ENCODE peak calls at places on chromosome 1, in six cellular contexts. A, R, K, H, V and E are unnamed samples.

GRCh38 chr1:26021647-26022403 is at the start of gene EXTL1:
- DNase-seq in A (no peak), R (no peak), K (no peak), H (no peak), V (peak; percentile 73), E (no peak)

GRCh38 chr1:17569200-17570139 is 30.0 kb downstream of the ARHGEF10L start:
- DNase-seq in A (no peak), R (no peak), K (no peak), H (peak; percentile 81), V (no peak), E (no peak)

GRCh38 chr1:64982134-64982533 is 15.8 kb upstream of the JAK1 start:
- DNase-seq in A (no peak), R (no peak), K (no peak), H (no peak), V (no peak), E (no peak)

GRCh38 chr1:117231748-117232373 is 21.1 kb upstream of the VTCN1 start:
- DNase-seq in A (no peak), R (no peak), K (no peak), H (peak; percentile 55), V (no peak), E (no peak)

GRCh38 chr1:155085504-155086181 is 7.0 kb downstream of the EFNA3 start:
- DNase-seq in A (peak; percentile 35), R (no peak), K (peak; percentile 90), H (peak; percentile 78), V (no peak), E (no peak)

GRCh38 chr1:219993554-219994433 is 52.5 kb downstream of the EPRS1 start:
- DNase-seq in A (no peak), R (no peak), K (no peak), H (no peak), V (no peak), E (no peak)

GRCh38 chr1:213055087-213055591 is 4.1 kb downstream of the RPS6KC1 start:
- DNase-seq in A (no peak), R (no peak), K (no peak), H (no peak), V (no peak), E (no peak)

GRCh38 chr1:41102208-41102607 is 80.7 kb upstream of the SLFNL1 start:
- DNase-seq in A (no peak), R (no peak), K (no peak), H (peak; percentile 95), V (peak; percentile 9), E (peak; percentile 41)

GRCh38 chr1:235997916-235998315 is 67.0 kb downstream of the NID1 start:
- DNase-seq in A (no peak), R (no peak), K (no peak), H (no peak), V (no peak), E (no peak)

GRCh38 chr1:240138867-240139266 is 47.2 kb downstream of the FMN2 start:
- DNase-seq in A (no peak), R (peak; percentile 4), K (no peak), H (no peak), V (no peak), E (no peak)

GRCh38 chr1:21514245-21514644 is 5.0 kb downstream of the ALPL start:
- DNase-seq in A (no peak), R (no peak), K (no peak), H (no peak), V (no peak), E (no peak)

GRCh38 chr1:58870298-58870676 is 86.4 kb upstream of the JUN start:
- DNase-seq in A (no peak), R (no peak), K (no peak), H (peak; percentile 77), V (no peak), E (peak; percentile 73)

GRCh38 chr1:51570063-51570720 is 46.7 kb upstream of the OSBPL9 start:
- DNase-seq in A (no peak), R (no peak), K (no peak), H (no peak), V (no peak), E (no peak)